ENCODE peak calls at places on chromosomes 1 and 21, in eight cellular contexts. C is CD8-positive, alpha-beta T cell; U is thoracic aorta; O is glutamatergic neuron; K is GM23338; X is uterus; P is left ventricle myocardium inferior; R is cardiac fibroblast. W is an unnamed sample.

GRCh38 chr1:160124709-160125478 is 9.3 kb downstream of the ATP1A2 start:
- DNase-seq in C (no peak), U (no peak), O (no peak), K (no peak), X (no peak), P (no peak), R (peak; percentile 83), W (peak; percentile 94)

GRCh38 chr1:43460988-43461693 is 7.4 kb upstream of the HYI start:
- DNase-seq in C (no peak), U (no peak), O (no peak), K (no peak), X (no peak), P (no peak), R (peak; percentile 33), W (no peak)

GRCh38 chr1:43625063-43625780 is 24.7 kb upstream of the KDM4A start:
- DNase-seq in C (no peak), U (no peak), O (no peak), K (no peak), X (no peak), P (no peak), R (no peak), W (no peak)

GRCh38 chr1:44628962-44629756 is 45.1 kb downstream of the TMEM53 start:
- DNase-seq in C (no peak), U (no peak), O (no peak), K (no peak), X (no peak), P (no peak), R (peak; percentile 94), W (no peak)

GRCh38 chr1:210645582-210646257 is 317.0 kb downstream of the HHAT start:
- DNase-seq in C (no peak), U (no peak), O (no peak), K (no peak), X (no peak), P (no peak), R (no peak), W (no peak)

GRCh38 chr21:43926196-43926595 is 61.2 kb downstream of the AGPAT3 start:
- DNase-seq in C (no peak), U (no peak), O (no peak), K (no peak), X (no peak), P (peak; percentile 11), R (no peak), W (no peak)

GRCh38 chr1:10735603-10736305 is 60.7 kb downstream of the CASZ1 start:
- DNase-seq in C (no peak), U (no peak), O (no peak), K (no peak), X (no peak), P (no peak), R (no peak), W (no peak)

GRCh38 chr1:51693420-51694144 is 76.7 kb downstream of the OSBPL9 start:
- DNase-seq in C (no peak), U (no peak), O (no peak), K (no peak), X (no peak), P (no peak), R (peak; percentile 28), W (peak; percentile 33)

GRCh38 chr1:19424651-19425570 is 60.4 kb downstream of the CAPZB start:
- DNase-seq in C (no peak), U (no peak), O (no peak), K (no peak), X (no peak), P (no peak), R (no peak), W (peak; percentile 60)

GRCh38 chr1:214864896-214865688 is 217.4 kb upstream of the KCNK2 start:
- DNase-seq in C (no peak), U (no peak), O (no peak), K (no peak), X (no peak), P (no peak), R (peak; percentile 91), W (peak; percentile 97)

GRCh38 chr1:10204003-10204642 is 6.2 kb upstream of the KIF1B start:
- DNase-seq in C (no peak), U (no peak), O (no peak), K (no peak), X (no peak), P (no peak), R (no peak), W (no peak)

DNA sequence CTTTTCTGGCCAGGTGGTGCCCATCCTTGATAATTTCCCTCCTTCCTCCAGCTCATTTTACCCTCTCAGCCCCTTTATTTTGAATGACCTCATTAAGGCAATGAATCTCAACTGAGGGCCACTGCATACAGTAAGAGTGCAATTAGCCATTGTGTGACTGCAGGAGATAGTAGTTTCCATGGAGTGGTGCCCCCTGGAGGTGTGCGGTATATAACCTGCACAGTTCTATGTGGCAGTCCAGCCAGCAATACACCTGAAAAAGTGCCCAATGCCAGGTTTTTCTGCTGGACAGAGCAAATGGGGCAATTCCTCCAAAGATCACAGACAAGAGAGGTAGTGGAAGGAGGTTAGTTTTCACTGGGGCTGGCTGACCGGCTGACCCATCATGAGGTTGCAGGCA is 25.9 kb upstream of the LRRC38 start:
- DNase-seq in C (no peak), U (no peak), O (no peak), K (no peak), X (no peak), P (no peak), R (no peak), W (no peak)
- TF ChIP-seq CTCF in C (no peak), U (no peak), O (no peak), K (peak; percentile 44), X (no peak), P (no peak), R (no peak), W (peak; percentile 10)

GRCh38 chr1:68010543-68010942 is 39.9 kb downstream of the DIRAS3 start:
- DNase-seq in C (no peak), U (no peak), O (no peak), K (no peak), X (no peak), P (no peak), R (peak; percentile 26), W (no peak)

GRCh38 chr1:68015369-68015768 is 35.1 kb downstream of the DIRAS3 start:
- DNase-seq in C (no peak), U (no peak), O (no peak), K (no peak), X (no peak), P (no peak), R (no peak), W (no peak)

GRCh38 chr1:68013351-68013750 is 37.1 kb downstream of the DIRAS3 start:
- DNase-seq in C (no peak), U (no peak), O (no peak), K (no peak), X (no peak), P (no peak), R (no peak), W (no peak)

GRCh38 chr1:68011786-68012375 is 38.5 kb downstream of the DIRAS3 start:
- DNase-seq in C (no peak), U (no peak), O (no peak), K (no peak), X (no peak), P (no peak), R (peak; percentile 9), W (peak; percentile 8)

GRCh38 chr1:68010094-68010493 is 40.3 kb downstream of the DIRAS3 start:
- DNase-seq in C (no peak), U (no peak), O (no peak), K (peak; percentile 40), X (no peak), P (no peak), R (peak; percentile 57), W (peak; percentile 40)
- TF ChIP-seq CTCF in C (no peak), U (peak; percentile 25), O (no peak), K (peak; percentile 55), X (peak; percentile 20), P (peak; percentile 60), R (peak; percentile 34), W (peak; percentile 34)

GRCh38 chr1:97138515-97139032 is 417.0 kb downstream of the PTBP2 start:
- DNase-seq in C (no peak), U (no peak), O (no peak), K (no peak), X (no peak), P (no peak), R (no peak), W (no peak)
- TF ChIP-seq CTCF in C (peak; percentile 5), U (no peak), O (no peak), K (no peak), X (no peak), P (no peak), R (no peak), W (no peak)

DNA sequence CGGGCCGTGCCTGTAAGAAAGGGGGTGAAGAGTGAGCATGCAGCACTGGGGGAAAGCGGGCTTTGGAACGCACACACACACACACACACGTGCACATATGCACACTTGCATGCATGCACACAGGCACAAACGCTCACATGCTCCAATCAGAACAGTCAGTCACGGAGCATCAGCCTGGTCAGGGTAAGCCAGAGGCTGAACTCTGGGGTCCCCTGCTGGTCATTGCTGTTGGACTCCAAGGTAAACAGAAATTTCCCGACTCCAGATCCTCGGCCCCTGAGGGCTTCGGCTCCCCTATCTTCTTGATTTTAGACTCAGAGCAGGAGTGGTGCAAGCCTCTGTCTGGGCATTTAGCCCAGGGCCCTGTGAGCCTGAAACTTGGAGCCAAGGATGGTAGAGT is 54.2 kb downstream of the SYT2 start:
- DNase-seq in C (no peak), U (no peak), O (peak; percentile 75), K (peak; percentile 81), X (no peak), P (no peak), R (peak; percentile 8), W (peak; percentile 41)
- TF ChIP-seq CTCF in C (no peak), U (no peak), O (peak; percentile 42), K (peak; percentile 64), X (no peak), P (peak; percentile 40), R (peak; percentile 7), W (peak; percentile 10)

W was measured in MCF 10A.